ENCODE peak calls at places on chromosome 2, in seven cellular contexts. One of them, this sample, is unnamed.
A peak's percentile ranks its signal among the peaks of the same experiment; 100 is the strongest.

GRCh38 chr2:205210494-205210893 is 471.8 kb upstream of the NRP2 start:
- DNase-seq in suprapubic skin: no peak
- DNase-seq in stomach: no peak
- DNase-seq in A549: no peak
- DNase-seq in transverse colon: no peak
- DNase-seq in sigmoid colon: no peak
- DNase-seq in ovary: no peak
- DNase-seq in this sample: no peak

GRCh38 chr2:85754313-85755095 is 713 bp downstream of the ATOH8 start:
- DNase-seq in A549: peak; percentile 62
- DNase-seq in stomach: peak; percentile 46
- DNase-seq in ovary: no peak
- DNase-seq in suprapubic skin: no peak
- DNase-seq in sigmoid colon: no peak
- DNase-seq in transverse colon: peak; percentile 32
- DNase-seq in this sample: no peak

GRCh38 chr2:227413371-227413770 is 25.6 kb upstream of the SCYGR1 start:
- DNase-seq in stomach: no peak
- DNase-seq in A549: no peak
- DNase-seq in ovary: no peak
- DNase-seq in transverse colon: peak; percentile 30
- DNase-seq in suprapubic skin: no peak
- DNase-seq in sigmoid colon: no peak
- DNase-seq in this sample: no peak

GRCh38 chr2:232857158-232857563 is 12.9 kb upstream of the SNORC start:
- DNase-seq in stomach: no peak
- DNase-seq in sigmoid colon: no peak
- DNase-seq in ovary: no peak
- DNase-seq in suprapubic skin: no peak
- DNase-seq in A549: peak; percentile 87
- DNase-seq in transverse colon: no peak
- DNase-seq in this sample: no peak

GRCh38 chr2:23523651-23524260 is 138.8 kb downstream of the KLHL29 start:
- DNase-seq in stomach: no peak
- DNase-seq in suprapubic skin: no peak
- DNase-seq in ovary: peak; percentile 84
- DNase-seq in transverse colon: peak; percentile 40
- DNase-seq in sigmoid colon: peak; percentile 92
- DNase-seq in A549: no peak
- DNase-seq in this sample: no peak

GRCh38 chr2:223688094-223688835 is 86.1 kb upstream of the SCG2 start:
- DNase-seq in suprapubic skin: no peak
- DNase-seq in sigmoid colon: no peak
- DNase-seq in stomach: no peak
- DNase-seq in ovary: no peak
- DNase-seq in A549: no peak
- DNase-seq in transverse colon: no peak
- DNase-seq in this sample: no peak

GRCh38 chr2:228841877-228842276 is 429.2 kb downstream of the PID1 start:
- DNase-seq in transverse colon: no peak
- DNase-seq in stomach: no peak
- DNase-seq in A549: no peak
- DNase-seq in sigmoid colon: no peak
- DNase-seq in suprapubic skin: no peak
- DNase-seq in ovary: no peak
- DNase-seq in this sample: no peak

GRCh38 chr2:39663187-39663930 is 2.4 kb upstream of the TMEM178A start:
- DNase-seq in suprapubic skin: no peak
- DNase-seq in A549: no peak
- DNase-seq in sigmoid colon: no peak
- DNase-seq in stomach: no peak
- DNase-seq in transverse colon: no peak
- DNase-seq in ovary: no peak
- DNase-seq in this sample: no peak

GRCh38 chr2:52874706-52875105 is 892.9 kb upstream of the CHAC2 start:
- DNase-seq in transverse colon: no peak
- DNase-seq in suprapubic skin: no peak
- DNase-seq in sigmoid colon: no peak
- DNase-seq in ovary: no peak
- DNase-seq in A549: no peak
- DNase-seq in stomach: no peak
- DNase-seq in this sample: no peak

GRCh38 chr2:216735661-216736060 is 40.3 kb upstream of the IGFBP5 start:
- DNase-seq in A549: no peak
- DNase-seq in sigmoid colon: no peak
- DNase-seq in transverse colon: no peak
- DNase-seq in suprapubic skin: no peak
- DNase-seq in stomach: no peak
- DNase-seq in ovary: no peak
- DNase-seq in this sample: no peak

GRCh38 chr2:44769349-44770005 is 172.0 kb upstream of the SIX3 start:
- DNase-seq in transverse colon: no peak
- DNase-seq in stomach: no peak
- DNase-seq in A549: no peak
- DNase-seq in sigmoid colon: no peak
- DNase-seq in ovary: no peak
- DNase-seq in suprapubic skin: no peak
- DNase-seq in this sample: no peak

GRCh38 chr2:68420254-68420910 is 46.7 kb downstream of the FBXO48 start:
- DNase-seq in stomach: no peak
- DNase-seq in suprapubic skin: no peak
- DNase-seq in sigmoid colon: no peak
- DNase-seq in A549: no peak
- DNase-seq in ovary: no peak
- DNase-seq in transverse colon: no peak
- DNase-seq in this sample: no peak

GRCh38 chr2:74001121-74001520 is 16.4 kb downstream of the TET3 start:
- DNase-seq in stomach: no peak
- DNase-seq in transverse colon: no peak
- DNase-seq in A549: no peak
- DNase-seq in ovary: no peak
- DNase-seq in sigmoid colon: no peak
- DNase-seq in suprapubic skin: no peak
- DNase-seq in this sample: no peak

GRCh38 chr2:219302412-219302968 is 6.7 kb downstream of the PTPRN start:
- DNase-seq in stomach: no peak
- DNase-seq in sigmoid colon: no peak
- DNase-seq in A549: no peak
- DNase-seq in ovary: no peak
- DNase-seq in transverse colon: no peak
- DNase-seq in suprapubic skin: peak; percentile 53
- DNase-seq in this sample: no peak

GRCh38 chr2:8488001-8488738 is 193.7 kb upstream of the ID2 start:
- DNase-seq in A549: no peak
- DNase-seq in stomach: no peak
- DNase-seq in suprapubic skin: peak; percentile 60
- DNase-seq in ovary: no peak
- DNase-seq in transverse colon: no peak
- DNase-seq in sigmoid colon: peak; percentile 45
- DNase-seq in this sample: peak; percentile 40

GRCh38 chr2:74179063-74179865 is 585 bp upstream of the MOB1A start:
- DNase-seq in suprapubic skin: no peak
- DNase-seq in ovary: peak; percentile 34
- DNase-seq in transverse colon: no peak
- DNase-seq in sigmoid colon: no peak
- DNase-seq in A549: no peak
- DNase-seq in stomach: no peak
- DNase-seq in this sample: no peak

GRCh38 chr2:37230581-37230980 is 815 bp downstream of the CEBPZ start:
- DNase-seq in transverse colon: peak; percentile 12
- DNase-seq in suprapubic skin: no peak
- DNase-seq in A549: peak; percentile 22
- DNase-seq in ovary: no peak
- DNase-seq in stomach: no peak
- DNase-seq in sigmoid colon: no peak
- DNase-seq in this sample: no peak

GRCh38 chr2:151534001-151534400 is 124.3 kb downstream of the RIF1 start:
- DNase-seq in stomach: no peak
- DNase-seq in transverse colon: no peak
- DNase-seq in A549: no peak
- DNase-seq in sigmoid colon: no peak
- DNase-seq in suprapubic skin: no peak
- DNase-seq in ovary: no peak
- DNase-seq in this sample: no peak

GRCh38 chr2:124582387-124582786 is 557.3 kb downstream of the CNTNAP5 start:
- DNase-seq in sigmoid colon: no peak
- DNase-seq in transverse colon: no peak
- DNase-seq in ovary: no peak
- DNase-seq in stomach: no peak
- DNase-seq in suprapubic skin: no peak
- DNase-seq in A549: no peak
- DNase-seq in this sample: no peak

GRCh38 chr2:19256239-19256638 is 102.2 kb downstream of the OSR1 start:
- DNase-seq in transverse colon: no peak
- DNase-seq in A549: peak; percentile 19
- DNase-seq in stomach: no peak
- DNase-seq in ovary: no peak
- DNase-seq in sigmoid colon: no peak
- DNase-seq in suprapubic skin: no peak
- DNase-seq in this sample: no peak
- TF ChIP-seq EP300 in transverse colon: no peak
- TF ChIP-seq EP300 in A549: no peak
- TF ChIP-seq EP300 in stomach: no peak
- TF ChIP-seq EP300 in ovary: no peak
- TF ChIP-seq EP300 in sigmoid colon: no peak
- TF ChIP-seq EP300 in suprapubic skin: no peak
- TF ChIP-seq EP300 in this sample: no peak

GRCh38 chr2:197897944-197898678 is 93.7 kb downstream of the PLCL1 start:
- DNase-seq in suprapubic skin: no peak
- DNase-seq in stomach: no peak
- DNase-seq in sigmoid colon: no peak
- DNase-seq in transverse colon: no peak
- DNase-seq in A549: no peak
- DNase-seq in ovary: no peak
- DNase-seq in this sample: no peak

GRCh38 chr2:197891897-197892442 is 87.6 kb downstream of the PLCL1 start:
- DNase-seq in suprapubic skin: no peak
- DNase-seq in ovary: no peak
- DNase-seq in transverse colon: no peak
- DNase-seq in stomach: no peak
- DNase-seq in A549: no peak
- DNase-seq in sigmoid colon: no peak
- DNase-seq in this sample: no peak

GRCh38 chr2:197890160-197890559 is 85.8 kb downstream of the PLCL1 start:
- DNase-seq in ovary: peak; percentile 31
- DNase-seq in transverse colon: no peak
- DNase-seq in sigmoid colon: no peak
- DNase-seq in stomach: no peak
- DNase-seq in A549: no peak
- DNase-seq in suprapubic skin: no peak
- DNase-seq in this sample: no peak

GRCh38 chr2:197894751-197895274 is 90.4 kb downstream of the PLCL1 start:
- DNase-seq in suprapubic skin: no peak
- DNase-seq in transverse colon: no peak
- DNase-seq in stomach: no peak
- DNase-seq in A549: no peak
- DNase-seq in ovary: no peak
- DNase-seq in sigmoid colon: no peak
- DNase-seq in this sample: no peak

GRCh38 chr2:197893403-197894177 is 89.2 kb downstream of the PLCL1 start:
- DNase-seq in transverse colon: no peak
- DNase-seq in A549: no peak
- DNase-seq in stomach: peak; percentile 31
- DNase-seq in ovary: no peak
- DNase-seq in sigmoid colon: no peak
- DNase-seq in suprapubic skin: no peak
- DNase-seq in this sample: no peak
- H3K27ac ChIP-seq in transverse colon: no peak overlapping the region
- H3K27ac ChIP-seq in A549: no peak overlapping the region
- H3K27ac ChIP-seq in stomach: peak overlapping the region; percentile 32
- H3K27ac ChIP-seq in ovary: no peak overlapping the region
- H3K27ac ChIP-seq in sigmoid colon: no peak overlapping the region
- H3K27ac ChIP-seq in suprapubic skin: no peak overlapping the region
- H3K27ac ChIP-seq in this sample: no peak overlapping the region

DNA sequence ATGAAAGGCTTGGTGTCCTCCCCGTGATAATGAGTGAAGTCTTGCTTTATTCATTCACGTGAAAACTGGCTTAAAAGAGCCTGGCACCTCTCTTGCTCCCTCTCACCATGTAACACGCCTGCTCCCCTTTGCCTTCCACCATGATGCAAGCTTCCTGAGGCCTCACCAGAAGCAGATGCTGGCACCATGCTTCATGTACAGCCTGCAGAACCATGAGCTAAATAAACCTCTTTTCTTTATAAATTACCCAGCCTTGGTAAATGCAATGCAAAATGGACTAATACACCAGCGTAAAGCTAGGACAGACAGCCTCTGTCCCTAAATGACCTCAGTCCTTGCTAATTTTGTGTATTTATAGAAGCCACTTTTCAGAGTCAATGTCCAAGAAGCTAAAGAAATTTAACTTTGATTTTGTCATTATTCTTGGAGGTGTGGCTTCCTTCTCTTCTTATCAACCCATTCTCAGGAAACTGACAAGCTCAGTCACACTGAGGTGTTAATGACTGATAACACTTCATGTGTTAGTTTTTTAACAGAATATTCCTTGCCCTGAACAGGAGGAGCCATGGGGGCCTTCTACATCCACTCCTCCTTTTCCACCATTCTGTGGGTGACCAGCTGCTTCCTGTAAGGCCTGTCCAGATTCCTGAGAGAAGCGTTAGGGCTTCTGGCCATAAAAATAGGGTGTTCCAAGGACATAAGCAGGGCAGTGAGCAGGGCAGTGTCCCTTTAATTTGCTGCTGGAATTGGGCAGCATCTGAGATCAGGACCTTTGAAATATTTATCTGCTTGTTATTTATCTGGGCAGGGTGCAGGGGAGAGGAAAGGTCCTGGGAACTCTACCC is 38.0 kb upstream of the EPAS1 start:
- DNase-seq in ovary: no peak
- DNase-seq in suprapubic skin: no peak
- DNase-seq in transverse colon: no peak
- DNase-seq in stomach: no peak
- DNase-seq in A549: no peak
- DNase-seq in sigmoid colon: no peak
- DNase-seq in this sample: no peak
- TF ChIP-seq EP300 in ovary: no peak
- TF ChIP-seq EP300 in suprapubic skin: no peak
- TF ChIP-seq EP300 in transverse colon: no peak
- TF ChIP-seq EP300 in stomach: no peak
- TF ChIP-seq EP300 in A549: no peak
- TF ChIP-seq EP300 in sigmoid colon: no peak
- TF ChIP-seq EP300 in this sample: no peak

DNA sequence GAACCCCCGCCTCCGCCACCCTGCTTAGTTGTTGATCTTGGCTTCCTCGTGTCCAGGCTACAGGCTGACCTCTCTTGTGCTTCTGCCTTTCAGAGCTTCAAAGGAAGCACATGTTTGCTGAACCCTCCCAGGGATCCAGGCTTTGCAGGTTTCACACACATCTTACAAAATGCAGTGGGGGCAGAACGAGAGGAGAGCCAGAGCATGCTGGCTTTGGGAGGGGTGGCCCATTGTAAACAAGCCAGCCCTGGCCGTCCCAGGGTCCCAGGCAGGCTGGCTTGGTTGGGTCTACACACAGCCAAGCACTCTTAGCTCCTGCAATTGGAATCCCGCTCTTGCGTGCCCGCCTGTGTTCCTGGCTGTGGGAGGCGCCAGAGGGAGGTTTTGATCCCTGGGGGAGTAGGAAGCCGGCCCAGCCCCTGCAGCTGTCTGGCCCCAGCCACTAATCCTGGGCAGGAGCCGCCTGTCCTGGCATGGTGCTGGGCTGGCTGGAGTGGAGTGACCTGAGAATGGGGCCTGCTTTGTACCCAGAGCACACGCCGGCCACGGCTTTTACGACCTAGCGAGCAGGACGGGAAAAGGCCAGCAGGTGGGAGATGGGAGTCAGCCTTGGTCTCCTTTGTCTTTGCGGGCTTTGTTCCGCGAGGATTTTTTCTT is 53.9 kb downstream of the SH3BP4 start:
- DNase-seq in transverse colon: peak; percentile 66
- DNase-seq in ovary: no peak
- DNase-seq in sigmoid colon: no peak
- DNase-seq in stomach: peak; percentile 88
- DNase-seq in suprapubic skin: no peak
- DNase-seq in A549: no peak
- DNase-seq in this sample: peak; percentile 70
- H3K27ac ChIP-seq in transverse colon: no peak overlapping the region
- H3K27ac ChIP-seq in ovary: no peak overlapping the region
- H3K27ac ChIP-seq in sigmoid colon: no peak overlapping the region
- H3K27ac ChIP-seq in stomach: peak overlapping the region; percentile 82
- H3K27ac ChIP-seq in suprapubic skin: peak overlapping the region; percentile 1
- H3K27ac ChIP-seq in A549: no peak overlapping the region
- H3K27ac ChIP-seq in this sample: no peak overlapping the region

This sample was measured in upper lobe of left lung.